ENCODE peak calls at places on chromosomes 11 and 22, in ten cellular contexts. G is tibial nerve, Q is H1, W is upper lobe of left lung, B is A549, T is Peyer's patch, F is adrenal gland, S is uterus, Y is prostate gland, H is HCT116. O is an unnamed sample.

GRCh38 chr22:26587991-26588613 is 1.8 kb downstream of the TPST2 start:
- DNase-seq in B (no peak), Y (no peak), Q (no peak), T (no peak), W (no peak), H (no peak), G (no peak), S (no peak), F (no peak), O (no peak)

GRCh38 chr11:122025757-122026156 is 90.3 kb downstream of the BLID start:
- DNase-seq in S (no peak), T (no peak), W (no peak), F (no peak), G (no peak), B (no peak), Q (no peak), H (peak; percentile 77), Y (no peak), O (no peak)

GRCh38 chr11:19345519-19345847 is 104.7 kb upstream of the E2F8 start:
- DNase-seq in S (no peak), F (no peak), B (peak; percentile 2), T (no peak), Y (no peak), H (no peak), G (no peak), Q (no peak), W (no peak), O (no peak)

GRCh38 chr22:17552737-17553136 is 10.6 kb upstream of the SLC25A18 start:
- DNase-seq in G (no peak), S (no peak), H (no peak), Y (no peak), F (no peak), B (no peak), T (peak; percentile 28), Q (no peak), W (no peak), O (no peak)

GRCh38 chr11:110366234-110366633 is 63.5 kb upstream of the FDX1 start:
- DNase-seq in F (peak; percentile 85), G (no peak), Y (peak; percentile 39), Q (no peak), T (no peak), S (no peak), W (peak; percentile 91), B (peak; percentile 46), H (no peak), O (peak; percentile 84)

GRCh38 chr11:117096140-117096972 is 1.9 kb downstream of the SIK3 start:
- DNase-seq in T (peak; percentile 79), W (peak; percentile 35), G (no peak), S (no peak), Q (peak; percentile 21), Y (no peak), H (no peak), F (no peak), B (peak; percentile 56), O (peak; percentile 59)

GRCh38 chr22:46748206-46748947 is 10.3 kb upstream of the CERK start:
- DNase-seq in H (no peak), Y (no peak), S (no peak), Q (no peak), W (no peak), B (no peak), T (no peak), F (no peak), G (no peak), O (no peak)

GRCh38 chr22:48630444-48630777 is 1197.3 kb downstream of the BRD1 start:
- DNase-seq in T (no peak), G (no peak), H (no peak), B (no peak), F (no peak), Y (no peak), Q (no peak), S (no peak), W (no peak), O (no peak)

GRCh38 chr11:69040051-69040450 is 8.7 kb upstream of the TPCN2 start:
- DNase-seq in F (no peak), Q (no peak), B (no peak), S (no peak), Y (no peak), T (no peak), W (no peak), G (no peak), H (no peak), O (no peak)

GRCh38 chr22:22375586-22376351 is 131.2 kb downstream of the VPREB1 start:
- DNase-seq in B (no peak), F (no peak), Y (no peak), S (no peak), G (no peak), W (no peak), H (no peak), T (peak; percentile 75), Q (no peak), O (no peak)

GRCh38 chr11:8384199-8384821 is 120.6 kb upstream of the LMO1 start:
- DNase-seq in H (no peak), Q (no peak), T (peak; percentile 68), W (peak; percentile 81), S (peak; percentile 48), Y (peak; percentile 41), G (no peak), F (peak; percentile 69), B (peak; percentile 22), O (peak; percentile 91)

GRCh38 chr11:11243790-11244469 is 109.1 kb downstream of the CSNK2A3 start:
- DNase-seq in B (no peak), S (peak; percentile 66), G (no peak), T (peak; percentile 65), Q (no peak), Y (no peak), F (no peak), W (no peak), H (no peak), O (peak; percentile 52)

GRCh38 chr11:94781822-94782221 is 13.7 kb downstream of the AMOTL1 start:
- DNase-seq in G (no peak), F (no peak), H (no peak), S (no peak), Y (no peak), W (no peak), T (no peak), Q (no peak), B (no peak), O (no peak)

GRCh38 chr11:70415642-70416395 is 17.5 kb downstream of the CTTN start:
- DNase-seq in W (no peak), S (no peak), H (no peak), B (no peak), Y (no peak), T (no peak), F (no peak), G (no peak), Q (no peak), O (no peak)

GRCh38 chr11:108508653-108509593 is 10.7 kb upstream of the POGLUT3 start:
- DNase-seq in F (no peak), W (no peak), Q (no peak), G (no peak), Y (no peak), S (no peak), H (no peak), T (no peak), B (no peak), O (peak; percentile 19)
- H3K4me3 ChIP-seq in F (no peak overlapping the region), W (no peak overlapping the region), Q (no peak overlapping the region), G (no peak overlapping the region), Y (no peak overlapping the region), S (no peak overlapping the region), H (no peak overlapping the region), T (no peak overlapping the region), B (no peak overlapping the region), O (no peak overlapping the region)

DNA sequence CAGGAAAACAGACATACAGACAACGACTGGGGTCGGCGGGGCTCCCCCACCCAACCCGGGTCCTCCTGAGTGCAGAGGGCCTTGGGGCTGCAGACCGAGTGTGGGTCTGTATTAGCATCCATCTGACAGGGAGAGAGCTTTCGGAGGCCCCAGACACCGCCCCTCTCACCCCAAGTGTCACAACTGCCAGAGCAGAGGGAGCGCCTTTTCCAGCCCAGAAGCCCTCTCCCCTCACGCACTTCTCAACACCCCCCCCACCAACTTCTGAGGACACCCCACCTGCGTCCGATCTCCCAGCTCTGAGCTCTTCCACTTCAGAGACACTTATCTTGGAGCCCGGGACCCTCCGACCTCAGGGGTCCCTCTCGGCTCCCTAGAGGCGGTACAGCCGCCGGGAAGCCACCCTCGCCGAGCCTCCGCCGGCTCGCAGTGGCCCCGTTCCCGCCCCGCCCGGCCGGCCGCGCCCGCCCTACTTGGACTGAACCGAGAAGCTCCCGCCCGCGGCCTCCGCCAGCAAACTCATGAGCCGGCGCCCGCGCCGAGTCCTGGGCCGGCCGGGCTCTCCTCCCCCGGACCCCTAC is 380 bp downstream of the RHOG start:
- DNase-seq in H (no peak), F (peak; percentile 34), Q (no peak), S (no peak), Y (no peak), T (peak; percentile 63), W (no peak), G (no peak), B (no peak), O (peak; percentile 28)
- TF ChIP-seq POLR2A in H (no peak), F (peak; percentile 28), Q (no peak), S (no peak), Y (no peak), T (peak; percentile 73), W (no peak), G (no peak), B (no peak), O (no peak)

DNA sequence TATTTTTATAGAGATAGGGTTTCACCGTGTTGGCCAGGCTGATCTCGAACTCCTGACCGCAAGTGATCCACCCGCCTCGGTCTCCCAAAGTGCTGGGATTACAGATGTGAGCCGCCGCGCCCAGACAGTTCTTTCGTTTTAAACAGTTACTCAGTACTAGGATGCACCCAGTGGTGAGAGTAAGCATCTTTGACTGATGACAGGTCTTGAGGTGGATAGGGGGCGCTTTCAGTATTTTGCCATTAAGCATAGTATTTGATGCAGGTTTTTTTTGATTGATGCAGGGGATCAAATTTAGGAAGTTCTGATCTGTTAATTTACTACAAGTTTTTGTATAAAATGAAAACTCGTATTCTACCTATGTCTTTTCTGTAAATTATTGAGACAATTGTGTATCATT is 13.2 kb upstream of the TRIM34 start:
- DNase-seq in B (peak; percentile 38), H (peak; percentile 33), Y (no peak), S (no peak), T (no peak), G (no peak), F (no peak), W (no peak), Q (no peak), O (no peak)
- H3K4me3 ChIP-seq in B (no peak overlapping the region), H (no peak overlapping the region), Y (no peak overlapping the region), S (no peak overlapping the region), T (no peak overlapping the region), G (no peak overlapping the region), F (no peak overlapping the region), W (no peak overlapping the region), Q (no peak overlapping the region), O (no peak overlapping the region)

DNA sequence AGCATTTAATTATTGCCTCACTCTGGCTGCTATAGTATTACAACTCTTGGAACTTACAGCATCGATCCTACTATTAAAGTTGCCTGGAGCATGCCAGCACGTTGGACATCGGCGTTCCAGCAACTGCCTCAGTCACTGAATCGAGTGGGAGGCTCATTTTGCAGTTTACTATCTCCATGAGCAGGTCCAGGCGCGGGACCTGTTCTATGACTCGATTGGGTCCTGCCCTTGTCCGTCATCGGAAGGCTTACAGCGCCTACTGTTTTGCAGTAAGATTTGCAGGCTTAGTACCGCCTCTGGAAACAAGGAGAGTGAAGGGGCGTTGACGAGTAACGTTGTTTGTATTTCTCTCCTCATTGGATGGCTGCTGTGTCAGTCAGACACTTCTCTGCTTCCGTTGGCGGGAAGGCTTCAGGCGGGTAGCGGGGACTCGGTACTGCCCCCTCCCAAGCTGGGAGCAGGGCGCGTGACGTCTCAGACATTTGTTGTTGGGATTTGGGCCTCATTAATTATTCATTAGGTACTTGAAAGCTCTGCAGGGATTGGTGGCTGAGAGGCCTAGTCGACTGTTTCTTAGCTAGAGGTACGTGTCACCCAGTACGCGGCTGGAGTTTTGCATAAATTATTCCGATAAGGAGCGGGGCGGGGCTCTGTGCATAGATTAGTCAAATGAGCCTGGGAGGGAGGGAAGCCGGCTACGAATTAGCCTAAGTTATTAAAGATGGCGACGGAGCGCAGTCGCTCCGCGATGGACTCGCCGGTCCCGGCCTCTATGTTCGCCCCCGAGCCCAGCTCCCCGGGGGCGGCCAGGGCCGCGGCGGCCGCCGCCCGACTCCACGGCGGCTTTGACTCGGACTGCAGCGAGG is at the start of gene GTPBP1:
- DNase-seq in Y (peak; percentile 100), F (peak; percentile 99), T (peak; percentile 99), W (peak; percentile 100), H (peak; percentile 100), B (peak; percentile 100), Q (peak; percentile 99), S (peak; percentile 98), G (peak; percentile 98), O (peak; percentile 100)
- TF ChIP-seq POLR2A in Y (peak; percentile 100), F (peak; percentile 95), T (peak; percentile 97), W (peak; percentile 92), H (peak; percentile 73), B (peak; percentile 37), Q (peak; percentile 73), S (peak; percentile 100), G (peak; percentile 83), O (peak; percentile 96)